ENCODE peak calls at places on chromosomes 13 and 19, in seven cellular contexts. Q is fibroblast of pulmonary artery; M is CD4-positive, alpha-beta T cell; I is colonic mucosa; L is lower leg skin; W is psoas muscle; S is osteoblast. R is an unnamed sample.

GRCh38 chr13:102935896-102936321 is 90.1 kb downstream of the ERCC5 start:
- DNase-seq in Q (no peak), M (no peak), I (no peak), L (no peak), W (no peak), S (no peak), R (no peak)

GRCh38 chr19:726993-727956 is 18.5 kb downstream of the PALM start:
- DNase-seq in Q (no peak), M (no peak), I (no peak), L (no peak), W (no peak), S (no peak), R (no peak)

GRCh38 chr13:22041741-22042140 is 370.9 kb downstream of the FGF9 start:
- DNase-seq in Q (no peak), M (no peak), I (no peak), L (no peak), W (no peak), S (no peak), R (no peak)

GRCh38 chr13:42466123-42466522 is 107.8 kb upstream of the TNFSF11 start:
- DNase-seq in Q (no peak), M (no peak), I (no peak), L (no peak), W (no peak), S (no peak), R (no peak)

GRCh38 chr19:3580156-3580955 is 4.9 kb upstream of the GIPC3 start:
- DNase-seq in Q (peak; percentile 95), M (no peak), I (no peak), L (no peak), W (no peak), S (peak; percentile 98), R (no peak)

GRCh38 chr19:1076951-1077350 is 10.0 kb downstream of the ARHGAP45 start:
- DNase-seq in Q (no peak), M (peak; percentile 96), I (peak; percentile 75), L (peak; percentile 94), W (peak; percentile 79), S (peak; percentile 97), R (no peak)

GRCh38 chr19:18300930-18301717 is 19.7 kb upstream of the JUND start:
- DNase-seq in Q (peak; percentile 55), M (no peak), I (peak; percentile 71), L (peak; percentile 94), W (peak; percentile 97), S (peak; percentile 99), R (no peak)

GRCh38 chr19:56403764-56404704 is at the start of gene ZNF583:
- DNase-seq in Q (peak; percentile 99), M (peak; percentile 82), I (peak; percentile 94), L (peak; percentile 98), W (peak; percentile 99), S (peak; percentile 98), R (peak; percentile 67)

GRCh38 chr19:872266-872951 is 12.9 kb downstream of the CFD start:
- DNase-seq in Q (peak; percentile 33), M (peak; percentile 90), I (peak; percentile 92), L (peak; percentile 93), W (peak; percentile 84), S (peak; percentile 97), R (no peak)

GRCh38 chr13:113089693-113090414 is 15.7 kb upstream of the F7 start:
- DNase-seq in Q (no peak), M (no peak), I (no peak), L (no peak), W (peak; percentile 32), S (no peak), R (no peak)

GRCh38 chr13:99363949-99364348 is 56.8 kb upstream of the GPR183 start:
- DNase-seq in Q (no peak), M (no peak), I (no peak), L (no peak), W (no peak), S (no peak), R (no peak)

GRCh38 chr19:7730286-7731217 is 1.4 kb downstream of the CLEC4G start:
- DNase-seq in Q (no peak), M (no peak), I (no peak), L (no peak), W (no peak), S (no peak), R (no peak)

GRCh38 chr19:47075941-47076340 is 27.5 kb upstream of the TMEM160 start:
- DNase-seq in Q (no peak), M (no peak), I (no peak), L (no peak), W (no peak), S (no peak), R (no peak)

GRCh38 chr13:44155422-44156293 is 218.0 kb upstream of the SERP2 start:
- DNase-seq in Q (peak; percentile 60), M (no peak), I (peak; percentile 79), L (peak; percentile 88), W (peak; percentile 70), S (peak; percentile 72), R (peak; percentile 26)

GRCh38 chr19:24159707-24160106 is 72.7 kb downstream of the ZNF254 start:
- DNase-seq in Q (peak; percentile 24), M (no peak), I (no peak), L (no peak), W (no peak), S (no peak), R (no peak)
- TF ChIP-seq CTCF in Q (peak; percentile 55), M (no peak), I (peak; percentile 14), L (no peak), W (no peak), S (peak; percentile 28), R (no peak)

GRCh38 chr19:32580353-32580900 is 563 bp upstream of the PDCD5 start:
- DNase-seq in Q (no peak), M (no peak), I (no peak), L (no peak), W (no peak), S (no peak), R (no peak)
- TF ChIP-seq CTCF in Q (no peak), M (no peak), I (no peak), L (no peak), W (no peak), S (no peak), R (no peak)

GRCh38 chr13:20191902-20192469 is 752 bp downstream of the GJB2 start:
- DNase-seq in Q (no peak), M (no peak), I (peak; percentile 75), L (peak; percentile 83), W (no peak), S (peak; percentile 85), R (no peak)
- TF ChIP-seq CTCF in Q (no peak), M (no peak), I (no peak), L (no peak), W (no peak), S (no peak), R (no peak)

DNA sequence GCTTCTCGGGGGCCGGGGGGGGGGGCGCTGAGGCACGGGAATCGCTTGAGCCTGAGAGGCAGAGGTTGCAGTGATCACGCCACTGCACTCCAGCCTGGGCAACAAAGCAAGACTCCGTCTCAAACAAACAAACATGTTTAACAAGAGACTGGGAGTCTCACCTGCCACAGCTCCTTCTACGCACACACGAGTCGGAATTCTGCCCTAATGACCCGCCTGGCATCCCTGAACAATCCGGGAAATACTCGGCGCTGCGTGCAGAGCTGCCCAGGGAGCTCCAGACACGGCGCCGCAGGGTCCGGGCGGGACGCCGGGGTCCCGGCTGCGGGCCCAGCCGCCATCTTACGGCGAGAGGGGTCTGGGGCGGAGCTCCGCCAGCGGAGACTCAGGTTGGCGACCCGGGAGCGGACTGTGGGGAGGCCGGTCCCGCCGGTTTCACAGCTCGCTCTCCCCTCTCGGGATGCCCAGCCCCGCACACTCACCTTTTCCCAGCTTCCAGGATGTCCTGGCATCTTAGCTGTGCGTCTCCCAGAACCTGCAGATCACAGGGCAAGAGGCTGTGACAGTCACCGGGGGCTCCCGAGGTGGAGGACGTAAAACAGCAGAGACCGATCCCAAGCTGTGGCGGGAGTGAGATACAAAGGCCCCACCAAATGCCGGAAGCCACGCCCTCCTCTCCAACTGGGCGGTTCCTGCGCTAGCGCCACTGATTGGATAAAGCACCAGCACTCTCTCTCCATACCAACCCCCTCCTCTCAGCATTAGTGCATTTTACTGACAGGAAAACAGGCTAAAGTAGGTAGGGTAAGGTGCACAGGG is 23.6 kb upstream of the ZNF724 start:
- DNase-seq in Q (peak; percentile 89), M (peak; percentile 88), I (peak; percentile 96), L (peak; percentile 99), W (peak; percentile 93), S (peak; percentile 94), R (peak; percentile 83)
- TF ChIP-seq CTCF in Q (no peak), M (no peak), I (no peak), L (no peak), W (no peak), S (no peak), R (no peak)

DNA sequence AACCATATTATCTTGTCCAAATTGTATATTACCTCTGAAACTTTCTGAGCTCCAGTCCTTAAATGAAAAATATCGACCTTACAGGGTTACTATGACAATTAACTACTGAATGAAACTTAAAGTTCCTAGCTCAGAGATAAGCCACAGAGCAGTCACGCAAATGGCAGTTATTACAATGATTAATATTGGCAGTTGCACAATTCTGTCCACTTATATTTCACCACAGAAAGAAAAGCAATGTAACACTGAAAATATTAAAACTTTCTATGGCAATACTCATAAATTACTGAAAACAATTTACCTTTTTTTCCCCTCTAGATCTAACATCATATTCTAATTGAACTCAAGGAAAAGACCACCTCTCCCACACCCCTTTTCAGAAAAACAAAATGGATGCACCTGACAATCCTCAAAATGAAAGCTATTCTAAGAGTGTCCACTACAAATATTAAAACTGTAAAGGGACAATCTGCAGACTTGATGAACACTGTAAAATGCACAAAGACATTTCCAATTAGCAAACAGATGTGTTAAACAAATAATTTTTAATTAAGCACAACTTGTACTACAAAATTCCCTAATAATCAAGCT is 14.6 kb downstream of the LNX2 start:
- DNase-seq in Q (peak; percentile 58), M (no peak), I (no peak), L (no peak), W (no peak), S (peak; percentile 41), R (no peak)
- TF ChIP-seq CTCF in Q (no peak), M (no peak), I (no peak), L (no peak), W (no peak), S (no peak), R (no peak)

DNA sequence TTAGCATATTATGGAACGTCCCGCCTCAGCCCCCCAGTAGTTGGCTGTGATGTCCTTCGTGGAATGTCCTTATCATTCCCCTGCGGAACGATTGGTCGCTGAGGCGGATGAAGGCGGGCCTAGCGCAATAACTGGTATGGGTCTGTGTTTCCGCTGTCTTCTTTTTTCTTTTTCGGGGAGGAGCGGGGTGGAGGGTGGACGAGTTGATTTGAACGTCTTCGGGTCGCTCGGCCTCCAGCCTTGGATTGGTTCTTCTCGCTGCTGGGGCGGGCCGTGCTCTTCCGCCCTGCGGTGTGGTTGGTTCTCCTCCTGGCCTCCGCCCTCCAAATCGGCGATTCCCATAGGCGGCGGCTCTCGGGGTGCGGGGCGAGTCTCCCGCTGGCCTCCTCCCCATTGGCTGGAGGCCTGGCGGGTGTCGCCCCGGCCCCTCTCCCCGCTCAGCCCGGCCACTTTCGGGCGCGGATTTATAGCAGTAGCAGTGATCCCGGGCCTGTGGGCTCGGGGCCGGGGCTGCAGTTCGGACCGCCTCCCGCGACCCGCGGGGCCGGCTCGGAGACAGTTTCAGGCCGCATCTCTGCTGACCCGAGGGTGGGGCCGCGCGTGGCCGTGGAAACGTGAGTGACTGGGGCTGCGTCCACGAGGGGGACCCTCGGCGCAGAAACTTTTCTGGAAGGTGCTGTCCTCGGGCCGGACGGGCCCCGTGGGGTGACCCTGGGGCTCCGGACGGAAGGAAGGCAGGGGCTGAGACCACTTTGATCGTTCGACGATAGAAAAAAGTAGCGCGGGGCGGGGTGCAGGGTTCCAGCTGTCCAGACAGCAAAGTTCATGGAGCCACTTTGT is 2.1 kb downstream of the ING1 start:
- DNase-seq in Q (peak; percentile 100), M (peak; percentile 98), I (peak; percentile 99), L (peak; percentile 99), W (peak; percentile 99), S (peak; percentile 99), R (peak; percentile 93)
- TF ChIP-seq CTCF in Q (no peak), M (no peak), I (no peak), L (no peak), W (peak; percentile 21), S (no peak), R (no peak)

GRCh38 chr19:55080915-55081772 is 5.5 kb downstream of the EPS8L1 start:
- DNase-seq in Q (peak; percentile 70), M (peak; percentile 80), I (peak; percentile 96), L (peak; percentile 97), W (peak; percentile 84), S (peak; percentile 91), R (no peak)
- TF ChIP-seq CTCF in Q (no peak), M (no peak), I (no peak), L (no peak), W (no peak), S (no peak), R (no peak)

R was measured in omental fat pad.